ENCODE peak calls at places on chromosomes 12 and 14, in eight cellular contexts. A is ovary; N is CD4-positive, alpha-beta memory T cell; K is A673; R is aorta; L is right cardiac atrium; M is bronchial epithelial cell; I is IMR-90. C is an unnamed sample. For H3K27me3, the result is how much of the 10 kb centered on the place peaks cover.

GRCh38 chr14:54776361-54777001 is 126.1 kb downstream of the GCH1 start:
- DNase-seq in A (no peak), K (peak), I (peak), N (peak), M (no peak), R (peak), L (peak), C (peak)

GRCh38 chr12:52346596-52346995 is 20.7 kb downstream of the KRT85 start:
- DNase-seq in K (no peak), M (no peak), L (no peak), A (no peak), N (no peak), R (peak), I (no peak), C (no peak)

GRCh38 chr14:100230361-100230760 is 8.6 kb upstream of the YY1 start:
- DNase-seq in K (no peak), L (no peak), R (no peak), A (no peak), I (no peak), M (no peak), N (no peak), C (no peak)

GRCh38 chr12:78275886-78276285 is 445.2 kb downstream of the NAV3 start:
- DNase-seq in N (no peak), R (no peak), I (no peak), A (no peak), L (no peak), K (no peak), M (no peak), C (no peak)

GRCh38 chr14:63853831-63854293 is 1.1 kb downstream of the SYNE2 start:
- DNase-seq in R (peak), L (peak), M (peak), A (peak), I (peak), K (peak), N (peak), C (peak)

GRCh38 chr12:120367252-120367923 is 1.6 kb downstream of the MSI1 start:
- DNase-seq in A (no peak), R (no peak), N (no peak), K (peak), M (no peak), L (no peak), I (no peak), C (no peak)

GRCh38 chr12:80643961-80644360 is 63.5 kb upstream of the MYF6 start:
- DNase-seq in R (no peak), A (no peak), N (no peak), M (no peak), L (no peak), K (no peak), I (no peak), C (no peak)

GRCh38 chr12:48671231-48671856 is 10.7 kb downstream of the KANSL2 start:
- DNase-seq in I (peak), A (no peak), N (no peak), M (peak), L (no peak), R (no peak), K (no peak), C (no peak)

GRCh38 chr14:100303179-100303578 is 3.1 kb downstream of the SLC25A29 start:
- DNase-seq in L (peak), R (no peak), M (no peak), I (no peak), A (no peak), K (peak), N (no peak), C (no peak)

GRCh38 chr14:89540009-89540829 is 123.2 kb upstream of the FOXN3 start:
- DNase-seq in K (no peak), N (no peak), M (peak), L (no peak), I (peak), A (no peak), R (no peak), C (peak)

GRCh38 chr14:23275412-23275811 is 10.5 kb downstream of the HOMEZ start:
- DNase-seq in L (no peak), N (no peak), K (no peak), R (no peak), A (no peak), I (no peak), M (no peak), C (no peak)

GRCh38 chr12:122116707-122117535 is 38.4 kb downstream of the MLXIP start:
- DNase-seq in I (no peak), K (no peak), L (peak), M (no peak), N (no peak), R (no peak), A (peak), C (no peak)

GRCh38 chr14:68937790-68938514 is 41.1 kb downstream of the ACTN1 start:
- DNase-seq in I (no peak), A (no peak), K (no peak), M (peak), L (peak), R (peak), N (peak), C (peak)

GRCh38 chr14:59507063-59507751 is 22.9 kb downstream of the JKAMP start:
- DNase-seq in L (peak), K (peak), A (no peak), N (peak), R (peak), M (peak), I (peak), C (peak)

GRCh38 chr12:120161852-120162251 is 32.7 kb downstream of the GCN1 start:
- DNase-seq in A (no peak), L (no peak), N (no peak), R (peak), M (no peak), I (no peak), K (no peak), C (no peak)

GRCh38 chr14:35231207-35231755 is 60.9 kb upstream of the PSMA6 start:
- DNase-seq in N (no peak), K (peak), M (no peak), R (no peak), A (no peak), L (no peak), I (no peak), C (no peak)

GRCh38 chr12:101027200-101027599 is 182.8 kb downstream of the SLC5A8 start:
- DNase-seq in L (peak), M (no peak), K (no peak), R (no peak), A (no peak), N (no peak), I (no peak), C (no peak)

GRCh38 chr12:124929649-124930419 is 15.4 kb upstream of the UBC start:
- DNase-seq in R (peak), K (no peak), I (no peak), N (no peak), L (peak), M (no peak), A (no peak), C (no peak)

GRCh38 chr12:70255311-70255710 is 12.1 kb downstream of the CNOT2 start:
- DNase-seq in K (peak), N (no peak), I (peak), M (no peak), A (no peak), R (no peak), L (no peak), C (peak)

GRCh38 chr12:106284294-106285105 is 18.0 kb upstream of the TCP11L2 start:
- DNase-seq in R (no peak), A (no peak), M (no peak), N (no peak), K (peak), L (peak), I (no peak), C (peak)

GRCh38 chr12:98498635-98499034 is 16.8 kb upstream of the TMPO start:
- DNase-seq in N (no peak), M (no peak), L (no peak), K (no peak), R (no peak), I (no peak), A (no peak), C (no peak)

GRCh38 chr12:125509195-125509594 is 444.0 kb downstream of the AACS start:
- DNase-seq in K (no peak), R (no peak), M (no peak), L (no peak), N (no peak), I (no peak), A (no peak), C (no peak)

GRCh38 chr12:76455582-76456345 is 103.8 kb downstream of the OSBPL8 start:
- DNase-seq in M (peak), R (no peak), N (peak), L (no peak), I (peak), K (peak), A (no peak), C (peak)

GRCh38 chr14:69044965-69045555 is 66.0 kb upstream of the ACTN1 start:
- DNase-seq in M (peak), L (peak), K (no peak), N (no peak), A (peak), I (peak), R (peak), C (peak)

GRCh38 chr14:104266643-104267575 is 128.5 kb downstream of the KIF26A start:
- DNase-seq in N (no peak), M (no peak), R (no peak), L (peak), A (peak), K (no peak), I (no peak), C (no peak)

GRCh38 chr12:14367097-14367661 is 1.7 kb downstream of the ATF7IP start:
- DNase-seq in R (no peak), L (no peak), A (no peak), K (peak), N (peak), I (peak), M (peak), C (peak)

GRCh38 chr12:108239378-108239777 is 99.7 kb downstream of the CMKLR1 start:
- DNase-seq in L (no peak), N (no peak), K (no peak), I (no peak), A (no peak), R (no peak), M (no peak), C (no peak)
- H3K27me3 ChIP-seq in L (under half), N (under half), K (under half), I (under half), A (under half), R (under half), M (under half), C (under half)

DNA sequence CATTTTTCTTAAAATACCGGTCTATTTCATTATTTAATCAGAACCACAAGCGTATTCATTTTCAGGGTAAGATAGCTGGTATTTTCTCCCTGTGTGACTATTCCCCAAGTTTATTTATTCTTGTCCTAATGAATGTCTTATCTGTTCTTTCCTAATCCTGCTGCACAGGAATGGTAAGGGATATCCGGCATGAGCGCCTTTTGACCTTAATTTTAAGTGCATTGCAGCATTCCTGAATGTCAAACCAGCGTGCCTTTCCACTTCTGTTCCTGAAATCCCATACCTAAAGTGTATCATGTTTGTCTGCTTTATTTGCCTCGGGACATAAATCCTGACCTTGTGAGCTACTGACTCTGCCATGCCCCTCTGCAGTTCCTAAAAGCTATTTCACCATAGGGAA is 1713.2 kb upstream of the FLRT2 start:
- DNase-seq in N (no peak), K (no peak), L (no peak), R (no peak), A (no peak), M (peak), I (peak), C (no peak)
- H3K27me3 ChIP-seq in N (under half), K (under half), L (under half), R (under half), A (under half), M (under half), I (under half), C (under half)

GRCh38 chr14:65333926-65334687 is 78.4 kb upstream of the FUT8 start:
- DNase-seq in I (peak), K (no peak), M (no peak), R (no peak), A (peak), N (no peak), L (no peak), C (peak)

GRCh38 chr14:65335548-65335947 is 77.0 kb upstream of the FUT8 start:
- DNase-seq in L (no peak), K (no peak), A (no peak), R (no peak), M (no peak), I (no peak), N (no peak), C (no peak)

GRCh38 chr14:65336191-65336591 is 76.3 kb upstream of the FUT8 start:
- DNase-seq in N (no peak), M (no peak), K (no peak), A (no peak), I (peak), R (no peak), L (no peak), C (peak)

GRCh38 chr14:65332141-65332871 is 80.2 kb upstream of the FUT8 start:
- DNase-seq in R (no peak), M (peak), I (no peak), N (no peak), L (no peak), K (no peak), A (no peak), C (no peak)

DNA sequence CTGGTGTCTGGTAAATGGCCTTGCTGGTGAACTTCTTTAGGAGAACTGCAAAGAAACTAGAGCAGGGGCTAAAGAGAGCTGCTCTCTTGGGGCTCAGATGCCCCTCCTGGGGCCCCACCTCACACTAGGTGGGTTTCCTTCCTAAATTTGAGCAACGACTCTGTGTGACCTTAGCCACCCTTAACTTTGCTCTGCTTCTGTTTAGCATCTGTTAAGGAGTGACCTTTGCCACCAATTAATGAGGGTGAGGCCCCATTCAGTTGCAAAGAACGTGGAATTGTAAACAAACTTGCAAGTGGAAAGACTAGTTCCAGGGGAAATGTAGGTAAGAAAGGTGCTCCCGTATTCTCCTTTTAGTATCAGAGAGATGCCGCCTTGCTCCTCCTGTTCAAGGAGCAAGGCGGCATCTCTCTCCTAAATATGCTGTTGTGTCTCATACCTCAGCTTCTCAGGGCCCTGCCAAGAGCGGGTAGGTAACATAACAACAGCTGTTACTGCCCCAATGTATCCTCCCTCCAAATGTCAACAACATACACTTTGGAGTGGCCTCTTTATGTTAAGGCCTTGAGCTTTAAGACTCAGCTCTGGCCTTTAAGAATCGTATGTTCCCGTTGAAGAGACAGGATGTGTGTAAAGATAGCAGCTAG is 77.6 kb upstream of the FUT8 start:
- DNase-seq in I (no peak), A (no peak), R (no peak), K (no peak), L (no peak), M (peak), N (no peak), C (no peak)
- H3K27me3 ChIP-seq in I (under half), A (under half), R (under half), K (under half), L (under half), M (under half), N (under half), C (under half)

DNA sequence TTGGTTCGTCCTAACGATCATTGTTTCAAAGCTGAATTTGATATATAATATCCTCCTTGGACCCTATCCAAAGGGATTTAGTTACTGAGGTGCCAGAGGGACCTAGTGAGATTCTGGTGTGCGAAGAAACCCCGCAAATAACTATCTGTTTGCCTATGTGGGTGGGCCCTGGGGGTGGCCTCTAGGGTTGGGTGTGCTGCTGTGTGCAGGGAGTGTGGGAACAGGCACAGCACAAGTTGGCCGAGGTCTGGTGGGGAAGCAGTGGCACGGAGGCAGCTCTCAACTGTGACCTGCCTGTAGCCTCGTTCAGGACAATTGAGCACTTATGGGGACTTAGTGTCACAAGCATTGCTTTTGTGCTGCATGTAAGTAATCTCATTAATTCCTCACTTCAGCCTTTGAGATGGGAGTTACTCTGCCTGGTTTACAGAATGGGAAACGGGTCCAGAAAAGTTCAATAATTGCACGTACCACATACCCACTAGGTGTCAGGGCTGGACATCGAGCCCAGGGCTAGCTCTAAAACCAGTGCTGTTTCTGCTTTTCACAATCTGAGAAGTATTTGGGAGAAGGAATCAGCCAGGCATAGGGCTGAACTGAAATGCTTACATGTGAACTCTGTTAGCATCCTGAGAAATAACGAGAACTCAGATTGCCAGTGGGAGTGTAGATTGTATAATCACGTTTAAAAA is 58.8 kb downstream of the TECPR2 start:
- DNase-seq in L (no peak), I (no peak), A (no peak), K (no peak), R (no peak), M (no peak), N (no peak), C (no peak)
- H3K27me3 ChIP-seq in L (under half), I (under half), A (under half), K (under half), R (under half), M (under half), N (under half), C (under half)

GRCh38 chr12:132483208-132483607 is 6.7 kb upstream of the FBRSL1 start:
- DNase-seq in I (no peak), R (no peak), K (no peak), M (no peak), N (no peak), A (peak), L (no peak), C (no peak)

GRCh38 chr12:132483612-132484011 is 6.3 kb upstream of the FBRSL1 start:
- DNase-seq in R (peak), M (no peak), I (no peak), A (peak), N (no peak), K (no peak), L (no peak), C (no peak)

GRCh38 chr12:132484891-132485441 is 5.0 kb upstream of the FBRSL1 start:
- DNase-seq in K (no peak), R (no peak), I (no peak), A (peak), M (no peak), L (no peak), N (no peak), C (no peak)

GRCh38 chr12:132485619-132486018 is 4.3 kb upstream of the FBRSL1 start:
- DNase-seq in L (no peak), M (no peak), I (no peak), K (no peak), R (no peak), A (peak), N (no peak), C (no peak)

GRCh38 chr12:132484183-132484890 is 5.6 kb upstream of the FBRSL1 start:
- DNase-seq in I (no peak), L (no peak), M (no peak), N (no peak), K (no peak), R (no peak), A (no peak), C (no peak)
- H3K27me3 ChIP-seq in I (under half), L (under half), M (under half), N (under half), K (under half), R (under half), A (under half), C (under half)

GRCh38 chr12:54055522-54055921 is 1.9 kb downstream of the HOXC4 start:
- DNase-seq in L (no peak), A (no peak), R (no peak), N (no peak), I (no peak), M (no peak), K (no peak), C (no peak)
- H3K27me3 ChIP-seq in L (under half), A (under half), R (under half), N (under half), I (half or more), M (half or more), K (under half), C (under half)

GRCh38 chr14:95994593-95994928 is 44.6 kb upstream of the C14orf132 start:
- DNase-seq in R (no peak), A (no peak), M (no peak), L (no peak), I (no peak), N (no peak), K (no peak), C (no peak)

GRCh38 chr14:95993768-95994592 is 45.2 kb upstream of the C14orf132 start:
- DNase-seq in A (no peak), M (peak), R (no peak), I (peak), N (peak), K (peak), L (no peak), C (peak)

GRCh38 chr14:96002511-96002884 is 36.7 kb upstream of the C14orf132 start:
- DNase-seq in L (no peak), R (no peak), M (no peak), A (no peak), I (no peak), K (no peak), N (no peak), C (no peak)

GRCh38 chr14:96001866-96002510 is 37.2 kb upstream of the C14orf132 start:
- DNase-seq in L (no peak), A (no peak), R (no peak), N (no peak), I (peak), K (peak), M (no peak), C (peak)

GRCh38 chr14:95998656-95999055 is 40.5 kb upstream of the C14orf132 start:
- DNase-seq in L (no peak), I (peak), N (no peak), K (peak), A (no peak), M (peak), R (no peak), C (peak)
- H3K27me3 ChIP-seq in L (under half), I (under half), N (under half), K (under half), A (under half), M (under half), R (under half), C (under half)

C was measured in fibroblast of lung.